ENCODE peak calls at places on chromosomes 2 and 18, in ten cellular contexts. One of them, this sample, is unnamed.

GRCh38 chr18:42413870-42414269 is 458.8 kb downstream of the PIK3C3 start:
- DNase-seq in mucosa of descending colon: no peak
- DNase-seq in fibroblast of mammary gland: peak; percentile 55
- DNase-seq in astrocyte of the spinal cord: peak; percentile 29
- DNase-seq in astrocyte of the cerebellum: no peak
- DNase-seq in thoracic aorta: no peak
- DNase-seq in cardiac muscle cell: peak; percentile 14
- DNase-seq in A549: peak; percentile 0
- DNase-seq in Peyer's patch: no peak
- DNase-seq in AG04449: no peak
- DNase-seq in this sample: peak; percentile 11

GRCh38 chr2:161847910-161848309 is 223.7 kb downstream of the SLC4A10 start:
- DNase-seq in mucosa of descending colon: no peak
- DNase-seq in fibroblast of mammary gland: no peak
- DNase-seq in astrocyte of the spinal cord: no peak
- DNase-seq in astrocyte of the cerebellum: no peak
- DNase-seq in thoracic aorta: no peak
- DNase-seq in cardiac muscle cell: no peak
- DNase-seq in A549: no peak
- DNase-seq in Peyer's patch: no peak
- DNase-seq in AG04449: no peak
- DNase-seq in this sample: no peak

GRCh38 chr2:216366777-216367465 is 5.4 kb downstream of the MARCHF4 start:
- DNase-seq in mucosa of descending colon: no peak
- DNase-seq in fibroblast of mammary gland: no peak
- DNase-seq in astrocyte of the spinal cord: peak; percentile 17
- DNase-seq in astrocyte of the cerebellum: no peak
- DNase-seq in thoracic aorta: no peak
- DNase-seq in cardiac muscle cell: peak; percentile 34
- DNase-seq in A549: no peak
- DNase-seq in Peyer's patch: no peak
- DNase-seq in AG04449: no peak
- DNase-seq in this sample: peak; percentile 32

GRCh38 chr18:27824841-27825720 is 351.8 kb downstream of the CDH2 start:
- DNase-seq in mucosa of descending colon: no peak
- DNase-seq in fibroblast of mammary gland: no peak
- DNase-seq in astrocyte of the spinal cord: no peak
- DNase-seq in astrocyte of the cerebellum: no peak
- DNase-seq in thoracic aorta: no peak
- DNase-seq in cardiac muscle cell: no peak
- DNase-seq in A549: no peak
- DNase-seq in Peyer's patch: no peak
- DNase-seq in AG04449: no peak
- DNase-seq in this sample: no peak

GRCh38 chr2:168224346-168224745 is 23.0 kb downstream of the STK39 start:
- DNase-seq in mucosa of descending colon: no peak
- DNase-seq in fibroblast of mammary gland: no peak
- DNase-seq in astrocyte of the spinal cord: no peak
- DNase-seq in astrocyte of the cerebellum: no peak
- DNase-seq in thoracic aorta: no peak
- DNase-seq in cardiac muscle cell: no peak
- DNase-seq in A549: no peak
- DNase-seq in Peyer's patch: no peak
- DNase-seq in AG04449: no peak
- DNase-seq in this sample: no peak

GRCh38 chr2:105812180-105813044 is 67.7 kb downstream of the NCK2 start:
- DNase-seq in mucosa of descending colon: peak; percentile 35
- DNase-seq in fibroblast of mammary gland: peak; percentile 87
- DNase-seq in astrocyte of the spinal cord: peak; percentile 88
- DNase-seq in astrocyte of the cerebellum: peak; percentile 93
- DNase-seq in thoracic aorta: no peak
- DNase-seq in cardiac muscle cell: peak; percentile 54
- DNase-seq in A549: no peak
- DNase-seq in Peyer's patch: peak; percentile 68
- DNase-seq in AG04449: no peak
- DNase-seq in this sample: peak; percentile 44

GRCh38 chr2:58569460-58570185 is 328.5 kb upstream of the FANCL start:
- DNase-seq in mucosa of descending colon: no peak
- DNase-seq in fibroblast of mammary gland: no peak
- DNase-seq in astrocyte of the spinal cord: no peak
- DNase-seq in astrocyte of the cerebellum: no peak
- DNase-seq in thoracic aorta: no peak
- DNase-seq in cardiac muscle cell: no peak
- DNase-seq in A549: no peak
- DNase-seq in Peyer's patch: no peak
- DNase-seq in AG04449: no peak
- DNase-seq in this sample: no peak

GRCh38 chr18:78789850-78790249 is 189.8 kb upstream of the SALL3 start:
- DNase-seq in mucosa of descending colon: no peak
- DNase-seq in fibroblast of mammary gland: no peak
- DNase-seq in astrocyte of the spinal cord: no peak
- DNase-seq in astrocyte of the cerebellum: no peak
- DNase-seq in thoracic aorta: no peak
- DNase-seq in cardiac muscle cell: no peak
- DNase-seq in A549: no peak
- DNase-seq in Peyer's patch: no peak
- DNase-seq in AG04449: no peak
- DNase-seq in this sample: no peak

GRCh38 chr2:158457826-158458616 is 1.3 kb downstream of the PKP4 start:
- DNase-seq in mucosa of descending colon: peak; percentile 81
- DNase-seq in fibroblast of mammary gland: peak; percentile 20
- DNase-seq in astrocyte of the spinal cord: peak; percentile 66
- DNase-seq in astrocyte of the cerebellum: no peak
- DNase-seq in thoracic aorta: peak; percentile 13
- DNase-seq in cardiac muscle cell: peak; percentile 65
- DNase-seq in A549: peak; percentile 85
- DNase-seq in Peyer's patch: peak; percentile 90
- DNase-seq in AG04449: no peak
- DNase-seq in this sample: peak; percentile 56

GRCh38 chr2:182144780-182145170 is 159.1 kb downstream of the PPP1R1C start:
- DNase-seq in mucosa of descending colon: no peak
- DNase-seq in fibroblast of mammary gland: no peak
- DNase-seq in astrocyte of the spinal cord: peak; percentile 26
- DNase-seq in astrocyte of the cerebellum: peak; percentile 11
- DNase-seq in thoracic aorta: peak; percentile 4
- DNase-seq in cardiac muscle cell: peak; percentile 23
- DNase-seq in A549: no peak
- DNase-seq in Peyer's patch: no peak
- DNase-seq in AG04449: no peak
- DNase-seq in this sample: no peak

GRCh38 chr18:52334896-52335295 is 5.1 kb upstream of the DCC start:
- DNase-seq in mucosa of descending colon: no peak
- DNase-seq in fibroblast of mammary gland: peak; percentile 81
- DNase-seq in astrocyte of the spinal cord: peak; percentile 82
- DNase-seq in astrocyte of the cerebellum: peak; percentile 46
- DNase-seq in thoracic aorta: no peak
- DNase-seq in cardiac muscle cell: peak; percentile 39
- DNase-seq in A549: no peak
- DNase-seq in Peyer's patch: no peak
- DNase-seq in AG04449: peak; percentile 42
- DNase-seq in this sample: peak; percentile 65

GRCh38 chr18:63350230-63350629 is 16.8 kb downstream of the KDSR start:
- DNase-seq in mucosa of descending colon: no peak
- DNase-seq in fibroblast of mammary gland: no peak
- DNase-seq in astrocyte of the spinal cord: no peak
- DNase-seq in astrocyte of the cerebellum: no peak
- DNase-seq in thoracic aorta: no peak
- DNase-seq in cardiac muscle cell: no peak
- DNase-seq in A549: no peak
- DNase-seq in Peyer's patch: no peak
- DNase-seq in AG04449: no peak
- DNase-seq in this sample: no peak

DNA sequence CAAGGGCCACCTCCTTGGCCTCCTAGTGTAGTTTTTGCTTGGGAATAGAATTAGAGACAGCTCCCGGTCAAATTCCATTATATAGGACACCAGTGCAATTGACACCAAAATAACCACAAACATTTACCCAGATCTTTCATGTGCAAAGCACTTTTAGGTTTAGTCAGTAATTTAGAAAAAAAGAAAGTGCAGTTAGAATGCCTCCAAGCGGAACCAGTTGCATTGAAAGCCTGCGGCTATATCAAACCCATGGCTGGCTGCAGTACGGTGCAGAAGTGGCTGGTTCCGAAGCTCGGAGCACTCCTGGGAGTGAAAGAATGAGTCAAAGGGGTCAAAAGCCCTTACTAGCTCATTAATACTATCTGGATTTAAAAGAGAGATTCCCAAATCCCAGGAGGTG is 432.3 kb upstream of the KLHL29 start:
- DNase-seq in mucosa of descending colon: no peak
- DNase-seq in fibroblast of mammary gland: no peak
- DNase-seq in astrocyte of the spinal cord: no peak
- DNase-seq in astrocyte of the cerebellum: no peak
- DNase-seq in thoracic aorta: no peak
- DNase-seq in cardiac muscle cell: no peak
- DNase-seq in A549: no peak
- DNase-seq in Peyer's patch: no peak
- DNase-seq in AG04449: no peak
- DNase-seq in this sample: no peak
- TF ChIP-seq CTCF in mucosa of descending colon: no peak
- TF ChIP-seq CTCF in fibroblast of mammary gland: no peak
- TF ChIP-seq CTCF in astrocyte of the spinal cord: no peak
- TF ChIP-seq CTCF in astrocyte of the cerebellum: no peak
- TF ChIP-seq CTCF in thoracic aorta: no peak
- TF ChIP-seq CTCF in cardiac muscle cell: no peak
- TF ChIP-seq CTCF in A549: no peak
- TF ChIP-seq CTCF in Peyer's patch: no peak
- TF ChIP-seq CTCF in AG04449: no peak
- TF ChIP-seq CTCF in this sample: no peak

GRCh38 chr2:21620771-21621170 is 497.0 kb downstream of the TDRD15 start:
- DNase-seq in mucosa of descending colon: no peak
- DNase-seq in fibroblast of mammary gland: no peak
- DNase-seq in astrocyte of the spinal cord: no peak
- DNase-seq in astrocyte of the cerebellum: no peak
- DNase-seq in thoracic aorta: no peak
- DNase-seq in cardiac muscle cell: no peak
- DNase-seq in A549: no peak
- DNase-seq in Peyer's patch: no peak
- DNase-seq in AG04449: no peak
- DNase-seq in this sample: no peak
- H3K4me3 ChIP-seq in mucosa of descending colon: no peak overlapping the region
- H3K4me3 ChIP-seq in fibroblast of mammary gland: no peak overlapping the region
- H3K4me3 ChIP-seq in astrocyte of the spinal cord: no peak overlapping the region
- H3K4me3 ChIP-seq in astrocyte of the cerebellum: no peak overlapping the region
- H3K4me3 ChIP-seq in thoracic aorta: no peak overlapping the region
- H3K4me3 ChIP-seq in cardiac muscle cell: no peak overlapping the region
- H3K4me3 ChIP-seq in A549: no peak overlapping the region
- H3K4me3 ChIP-seq in Peyer's patch: no peak overlapping the region
- H3K4me3 ChIP-seq in AG04449: no peak overlapping the region
- H3K4me3 ChIP-seq in this sample: no peak overlapping the region

DNA sequence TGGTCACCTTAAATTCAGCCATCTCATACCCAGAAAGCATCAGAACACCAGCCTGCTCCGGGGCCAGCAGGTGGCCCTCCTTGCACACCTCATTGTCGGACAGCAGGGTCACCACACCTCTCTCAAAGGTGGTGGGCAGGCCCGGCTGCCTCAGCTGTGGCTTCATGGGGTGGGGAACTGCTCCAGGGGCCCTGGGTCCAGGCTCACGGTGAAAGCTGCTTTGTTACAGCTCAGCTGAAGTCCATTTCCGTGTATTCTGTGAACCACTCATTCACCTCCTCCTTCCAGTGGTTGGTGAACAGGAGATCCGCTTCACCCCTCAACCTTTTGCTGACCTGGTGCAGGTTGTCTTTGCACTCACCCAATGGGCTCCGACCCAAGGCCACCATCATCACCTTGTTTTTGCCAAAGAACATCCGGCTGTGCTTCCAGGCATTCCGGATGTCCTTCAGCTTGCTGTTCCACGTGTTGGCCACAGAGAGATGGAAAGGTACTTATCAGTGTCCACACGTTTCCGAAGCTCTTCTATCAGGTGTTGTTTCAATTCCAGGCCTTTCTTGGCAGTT is 78.6 kb upstream of the LDLRAD4 start:
- DNase-seq in mucosa of descending colon: peak; percentile 12
- DNase-seq in fibroblast of mammary gland: no peak
- DNase-seq in astrocyte of the spinal cord: no peak
- DNase-seq in astrocyte of the cerebellum: no peak
- DNase-seq in thoracic aorta: no peak
- DNase-seq in cardiac muscle cell: no peak
- DNase-seq in A549: peak; percentile 27
- DNase-seq in Peyer's patch: no peak
- DNase-seq in AG04449: no peak
- DNase-seq in this sample: no peak
- TF ChIP-seq CTCF in mucosa of descending colon: no peak
- TF ChIP-seq CTCF in fibroblast of mammary gland: no peak
- TF ChIP-seq CTCF in astrocyte of the spinal cord: no peak
- TF ChIP-seq CTCF in astrocyte of the cerebellum: no peak
- TF ChIP-seq CTCF in thoracic aorta: no peak
- TF ChIP-seq CTCF in cardiac muscle cell: no peak
- TF ChIP-seq CTCF in A549: no peak
- TF ChIP-seq CTCF in Peyer's patch: no peak
- TF ChIP-seq CTCF in AG04449: no peak
- TF ChIP-seq CTCF in this sample: no peak

GRCh38 chr2:43676322-43677050 is at the start of gene C1GALT1C1L:
- DNase-seq in mucosa of descending colon: peak; percentile 65
- DNase-seq in fibroblast of mammary gland: peak; percentile 73
- DNase-seq in astrocyte of the spinal cord: peak; percentile 76
- DNase-seq in astrocyte of the cerebellum: peak; percentile 29
- DNase-seq in thoracic aorta: no peak
- DNase-seq in cardiac muscle cell: peak; percentile 60
- DNase-seq in A549: peak; percentile 64
- DNase-seq in Peyer's patch: peak; percentile 60
- DNase-seq in AG04449: peak; percentile 7
- DNase-seq in this sample: peak; percentile 51

DNA sequence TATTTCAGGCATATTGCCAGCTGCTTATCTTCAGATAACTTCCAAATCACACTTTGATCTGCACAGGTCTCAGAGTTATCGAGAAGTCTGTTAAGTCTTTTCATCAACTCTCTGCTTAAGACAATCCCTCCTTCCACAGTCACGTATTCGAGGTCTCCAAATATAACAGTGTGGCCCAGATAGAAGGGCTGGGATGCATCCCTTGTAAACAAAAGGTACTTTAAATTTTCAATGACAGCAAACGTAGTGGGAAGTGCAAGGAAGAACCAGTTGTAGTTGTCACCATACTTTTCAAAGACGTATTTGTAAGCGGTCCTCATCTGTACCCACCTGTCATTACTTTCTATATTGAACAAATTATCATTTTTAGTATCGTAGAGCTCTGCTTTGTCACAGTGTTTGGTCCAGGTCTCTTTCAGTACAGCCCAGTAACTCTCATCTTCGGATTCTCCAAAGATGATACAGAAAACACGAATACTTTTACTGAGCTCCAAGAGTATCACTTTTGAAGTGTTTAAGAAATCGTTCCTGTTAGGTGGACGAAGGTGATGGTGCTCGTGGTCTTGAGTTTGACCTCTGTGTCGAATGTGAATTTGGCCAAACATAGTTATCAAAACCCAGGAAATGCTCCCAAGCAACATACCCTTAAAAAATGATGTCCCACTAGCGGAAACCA is 445 bp downstream of the C1GALT1C1L start:
- DNase-seq in mucosa of descending colon: no peak
- DNase-seq in fibroblast of mammary gland: no peak
- DNase-seq in astrocyte of the spinal cord: peak; percentile 3
- DNase-seq in astrocyte of the cerebellum: no peak
- DNase-seq in thoracic aorta: no peak
- DNase-seq in cardiac muscle cell: no peak
- DNase-seq in A549: no peak
- DNase-seq in Peyer's patch: no peak
- DNase-seq in AG04449: no peak
- DNase-seq in this sample: no peak
- H3K4me3 ChIP-seq in mucosa of descending colon: no peak overlapping the region
- H3K4me3 ChIP-seq in fibroblast of mammary gland: peak overlapping the region; percentile 64
- H3K4me3 ChIP-seq in astrocyte of the spinal cord: peak overlapping the region; percentile 48
- H3K4me3 ChIP-seq in astrocyte of the cerebellum: peak overlapping the region; percentile 38
- H3K4me3 ChIP-seq in thoracic aorta: peak overlapping the region; percentile 80
- H3K4me3 ChIP-seq in cardiac muscle cell: no peak overlapping the region
- H3K4me3 ChIP-seq in A549: peak overlapping the region; percentile 55
- H3K4me3 ChIP-seq in Peyer's patch: peak overlapping the region; percentile 55
- H3K4me3 ChIP-seq in AG04449: peak overlapping the region; percentile 52
- H3K4me3 ChIP-seq in this sample: peak overlapping the region; percentile 52